ENCODE peak calls at places on chromosomes 2 and 18, in four cellular contexts. W, M, G and P are unnamed samples.

GRCh38 chr2:9112079-9112721 is 94.4 kb upstream of the ASAP2 start:
- DNase-seq in W (peak; percentile 96), M (no peak), G (peak; percentile 66), P (no peak)

GRCh38 chr2:47307066-47307465 is 95.9 kb upstream of the MSH2 start:
- DNase-seq in W (peak; percentile 76), M (no peak), G (no peak), P (peak; percentile 7)

GRCh38 chr18:7572837-7573236 is 5.7 kb downstream of the PTPRM start:
- DNase-seq in W (peak; percentile 34), M (peak; percentile 23), G (no peak), P (peak; percentile 42)

GRCh38 chr2:222518570-222519381 is 94.4 kb downstream of the SGPP2 start:
- DNase-seq in W (no peak), M (no peak), G (no peak), P (no peak)

GRCh38 chr2:241219856-241220356 is 31.4 kb downstream of the ANO7 start:
- DNase-seq in W (peak; percentile 14), M (no peak), G (no peak), P (no peak)

GRCh38 chr2:59589881-59590280 is 963.6 kb downstream of the BCL11A start:
- DNase-seq in W (no peak), M (no peak), G (no peak), P (no peak)

GRCh38 chr2:180647651-180648050 is 332.8 kb upstream of the UBE2E3 start:
- DNase-seq in W (no peak), M (no peak), G (no peak), P (no peak)

GRCh38 chr2:174985624-174986023 is 19.6 kb downstream of the CHN1 start:
- DNase-seq in W (peak; percentile 65), M (no peak), G (no peak), P (peak; percentile 55)

GRCh38 chr2:169303579-169304285 is 58.6 kb downstream of the LRP2 start:
- DNase-seq in W (no peak), M (no peak), G (no peak), P (peak; percentile 3)

GRCh38 chr2:72570401-72570800 is 255.4 kb downstream of the EXOC6B start:
- DNase-seq in W (no peak), M (no peak), G (no peak), P (no peak)

GRCh38 chr2:171583566-171583965 is 61.3 kb downstream of the CYBRD1 start:
- DNase-seq in W (no peak), M (no peak), G (no peak), P (no peak)

GRCh38 chr2:122885436-122885835 is 1130.0 kb downstream of the TSN start:
- DNase-seq in W (no peak), M (no peak), G (no peak), P (no peak)

GRCh38 chr2:12318427-12319057 is 398.2 kb upstream of the TRIB2 start:
- DNase-seq in W (peak; percentile 52), M (no peak), G (no peak), P (no peak)

GRCh38 chr2:83006991-83007390 is 1452.1 kb downstream of the SUCLG1 start:
- DNase-seq in W (no peak), M (no peak), G (no peak), P (no peak)

GRCh38 chr2:3268705-3269029 is 109.0 kb downstream of the EIPR1 start:
- DNase-seq in W (no peak), M (no peak), G (no peak), P (no peak)

GRCh38 chr18:54717673-54718435 is 110.4 kb upstream of the RAB27B start:
- DNase-seq in W (no peak), M (peak; percentile 16), G (peak; percentile 7), P (no peak)

GRCh38 chr2:240255811-240256703 is 115.6 kb upstream of the OTOS start:
- DNase-seq in W (no peak), M (no peak), G (no peak), P (no peak)

GRCh38 chr2:47334356-47335136 is 68.4 kb upstream of the MSH2 start:
- DNase-seq in W (no peak), M (no peak), G (no peak), P (peak; percentile 52)

GRCh38 chr2:45330617-45331016 is 280.4 kb downstream of the SRBD1 start:
- DNase-seq in W (peak; percentile 37), M (no peak), G (no peak), P (peak; percentile 64)

GRCh38 chr2:143852748-143853147 is 667.2 kb downstream of the ZEB2 start:
- DNase-seq in W (no peak), M (no peak), G (no peak), P (no peak)

GRCh38 chr2:196566969-196567666 is 72.4 kb upstream of the CCDC150 start:
- DNase-seq in W (peak; percentile 9), M (no peak), G (no peak), P (no peak)

GRCh38 chr2:166410828-166411472 is 35.2 kb upstream of the SCN9A start:
- DNase-seq in W (peak; percentile 96), M (no peak), G (no peak), P (peak; percentile 61)

GRCh38 chr2:119248751-119249150 is 25.1 kb downstream of the STEAP3 start:
- DNase-seq in W (no peak), M (no peak), G (no peak), P (no peak)

GRCh38 chr2:156322681-156323211 is 9.8 kb downstream of the NR4A2 start:
- DNase-seq in W (no peak), M (no peak), G (no peak), P (no peak)

GRCh38 chr18:49562481-49563129 is 748 bp downstream of the LIPG start:
- DNase-seq in W (no peak), M (no peak), G (no peak), P (peak; percentile 40)

GRCh38 chr18:49558356-49558755 is 3.5 kb upstream of the LIPG start:
- DNase-seq in W (no peak), M (no peak), G (no peak), P (no peak)

GRCh38 chr18:49561127-49561376 is 805 bp upstream of the LIPG start:
- DNase-seq in W (no peak), M (no peak), G (no peak), P (peak; percentile 46)

GRCh38 chr18:49561377-49562193 is at the start of gene LIPG:
- DNase-seq in W (peak; percentile 50), M (no peak), G (peak; percentile 79), P (peak; percentile 74)

GRCh38 chr18:49560277-49561126 is 1.4 kb upstream of the LIPG start:
- DNase-seq in W (no peak), M (no peak), G (no peak), P (peak; percentile 23)
- TF ChIP-seq POLR2A in W (no peak), M (no peak), G (no peak), P (no peak)

GRCh38 chr2:14944562-14945346 is 312.2 kb downstream of the LRATD1 start:
- DNase-seq in W (peak; percentile 34), M (no peak), G (peak; percentile 19), P (no peak)
- TF ChIP-seq FOS in W (no peak), M (no peak), G (no peak), P (no peak)

DNA sequence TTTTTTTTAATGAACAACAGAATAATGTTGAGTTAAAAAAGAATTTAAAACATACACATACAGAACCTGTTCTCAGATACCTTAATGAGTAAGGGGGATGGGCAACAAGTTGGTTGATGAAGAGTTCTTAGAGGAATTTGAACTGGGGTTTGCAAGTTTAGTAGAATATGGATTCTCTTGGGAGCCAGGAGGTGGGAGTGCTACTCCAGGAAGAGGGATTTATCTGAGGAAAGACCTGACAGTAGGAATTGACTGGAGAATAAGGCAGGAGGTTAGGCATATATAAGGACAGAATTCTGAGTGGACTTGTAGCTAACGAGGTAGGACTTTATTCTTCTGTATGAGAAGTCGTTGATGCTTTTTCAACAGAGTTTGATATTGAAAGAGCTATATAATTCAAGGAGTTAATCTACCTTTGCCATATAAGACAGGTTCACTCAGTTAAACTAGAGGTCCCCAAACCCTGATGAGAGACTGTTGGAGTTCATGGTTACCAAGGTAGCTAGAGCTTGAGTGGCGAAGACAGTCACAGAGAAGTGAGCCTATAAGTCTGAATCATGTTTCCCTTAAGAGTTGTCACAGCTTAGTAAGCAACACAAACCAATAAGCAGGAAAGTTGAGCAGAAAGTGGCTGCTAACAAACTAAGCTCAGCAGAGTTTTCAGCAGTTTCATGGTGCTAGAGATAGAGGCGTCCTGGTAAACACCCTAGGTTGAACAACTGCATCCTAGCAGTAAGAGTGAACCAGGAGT is 88.2 kb downstream of the NCOA1 start:
- DNase-seq in W (no peak), M (no peak), G (no peak), P (no peak)
- H2AFZ ChIP-seq in W (no peak overlapping the region), M (no peak overlapping the region), G (no peak overlapping the region), P (no peak overlapping the region)

GRCh38 chr18:63284861-63285260 is 34.7 kb downstream of the BCL2 start:
- DNase-seq in W (no peak), M (no peak), G (no peak), P (no peak)

GRCh38 chr18:63284173-63284765 is 35.3 kb downstream of the BCL2 start:
- DNase-seq in W (no peak), M (no peak), G (no peak), P (no peak)

GRCh38 chr18:63286926-63287325 is 32.6 kb downstream of the BCL2 start:
- DNase-seq in W (no peak), M (no peak), G (no peak), P (no peak)

GRCh38 chr18:63283305-63283704 is 36.3 kb downstream of the BCL2 start:
- DNase-seq in W (no peak), M (no peak), G (no peak), P (no peak)

GRCh38 chr18:63285332-63285731 is 34.2 kb downstream of the BCL2 start:
- DNase-seq in W (no peak), M (peak; percentile 66), G (no peak), P (no peak)
- TF ChIP-seq POLR2A in W (no peak), M (peak; percentile 65), G (no peak), P (no peak)

GRCh38 chr2:176177580-176178270 is 10.7 kb upstream of the HOXD1 start:
- DNase-seq in W (no peak), M (no peak), G (no peak), P (peak; percentile 68)
- TF ChIP-seq FOS in W (no peak), M (no peak), G (no peak), P (no peak)

GRCh38 chr18:73774836-73775509 is 372.7 kb downstream of the FBXO15 start:
- DNase-seq in W (no peak), M (no peak), G (no peak), P (no peak)
- H2AFZ ChIP-seq in W (peak overlapping the region; percentile 45), M (no peak overlapping the region), G (no peak overlapping the region), P (no peak overlapping the region)

GRCh38 chr18:61896767-61897166 is 4.0 kb upstream of the RNF152 start:
- DNase-seq in W (peak; percentile 20), M (no peak), G (no peak), P (peak; percentile 64)
- TF ChIP-seq POLR2A in W (no peak), M (no peak), G (no peak), P (no peak)